ENCODE peak calls at places on chromosomes 1 and 21, in seven cellular contexts. C is HTR-8/SVneo; N is hippocampal formation; H is astrocyte of the spinal cord; S is Right ventricle myocardium superior; V is activated CD4-positive, CD25-positive, alpha-beta regulatory T cell; M is DMS153. P is an unnamed sample.

GRCh38 chr1:227131193-227131592 is 187.1 kb downstream of the CDC42BPA start:
- DNase-seq in N (no peak), S (no peak), C (peak), V (no peak), M (no peak), H (peak), P (peak)

GRCh38 chr1:10793129-10793651 is 3.3 kb downstream of the CASZ1 start:
- DNase-seq in V (no peak), C (no peak), H (peak), M (peak), N (no peak), S (no peak), P (no peak)

GRCh38 chr1:111602974-111603373 is 16.6 kb upstream of the RAP1A start:
- DNase-seq in H (no peak), N (no peak), S (no peak), M (no peak), C (no peak), V (no peak), P (peak)

GRCh38 chr1:146039844-146040194 is 18.3 kb upstream of the HJV start:
- DNase-seq in S (no peak), C (no peak), H (no peak), M (no peak), V (no peak), N (peak), P (peak)

GRCh38 chr21:34100789-34101188 is 27.4 kb downstream of the MRPS6 start:
- DNase-seq in N (no peak), H (no peak), S (no peak), M (no peak), C (no peak), V (no peak), P (no peak)

GRCh38 chr1:172669011-172669410 is 10.1 kb downstream of the FASLG start:
- DNase-seq in S (no peak), M (no peak), C (no peak), V (no peak), N (no peak), H (no peak), P (no peak)

GRCh38 chr1:224235819-224236493 is 52.9 kb downstream of the DEGS1 start:
- DNase-seq in S (no peak), H (no peak), M (no peak), N (no peak), C (no peak), V (no peak), P (no peak)

GRCh38 chr1:25565188-25565591 is 21.8 kb downstream of the LDLRAP1 start:
- DNase-seq in V (no peak), C (no peak), M (no peak), N (no peak), H (peak), S (no peak), P (no peak)

GRCh38 chr1:21216835-21217811 is 40.4 kb upstream of the EIF4G3 start:
- DNase-seq in N (no peak), S (no peak), M (no peak), C (peak), H (peak), V (peak), P (peak)

GRCh38 chr1:18354657-18355056 is 126.1 kb upstream of the KLHDC7A start:
- DNase-seq in S (no peak), H (no peak), N (no peak), V (no peak), M (peak), C (no peak), P (no peak)

GRCh38 chr1:3778590-3779264 is 6.2 kb downstream of the SMIM1 start:
- DNase-seq in C (no peak), H (no peak), N (no peak), V (no peak), S (no peak), M (no peak), P (no peak)

GRCh38 chr1:230345139-230345885 is 80.8 kb downstream of the PGBD5 start:
- DNase-seq in M (no peak), S (no peak), C (no peak), N (peak), H (no peak), V (no peak), P (no peak)

GRCh38 chr1:204846546-204846945 is 24.1 kb upstream of the NFASC start:
- DNase-seq in N (peak), S (no peak), C (no peak), V (no peak), H (no peak), M (peak), P (no peak)

GRCh38 chr1:19463204-19463803 is 22.0 kb downstream of the CAPZB start:
- DNase-seq in V (peak), H (no peak), S (no peak), C (no peak), N (no peak), M (no peak), P (no peak)

GRCh38 chr21:36642777-36643176 is 56.1 kb upstream of the SIM2 start:
- DNase-seq in C (no peak), S (no peak), H (no peak), V (no peak), N (no peak), M (no peak), P (no peak)

GRCh38 chr1:192544983-192545393 is 30.6 kb upstream of the RGS1 start:
- DNase-seq in H (peak), C (no peak), V (no peak), M (no peak), S (no peak), N (no peak), P (no peak)

GRCh38 chr1:30360281-30360680 is 363.1 kb downstream of the MATN1 start:
- DNase-seq in M (no peak), C (no peak), H (no peak), V (no peak), S (no peak), N (no peak), P (no peak)

GRCh38 chr1:2042830-2043773 is 7.1 kb upstream of the PRKCZ start:
- DNase-seq in N (peak), C (no peak), V (no peak), S (no peak), M (no peak), H (no peak), P (no peak)

GRCh38 chr1:220371324-220371723 is 99.1 kb upstream of the RAB3GAP2 start:
- DNase-seq in S (no peak), H (no peak), C (no peak), M (no peak), N (no peak), V (no peak), P (peak)

GRCh38 chr1:27152004-27152828 is 2.7 kb downstream of the SLC9A1 start:
- DNase-seq in M (no peak), S (peak), C (no peak), N (no peak), V (no peak), H (no peak), P (peak)

GRCh38 chr1:20142001-20142710 is 3.0 kb downstream of the PLA2G2F start:
- DNase-seq in C (no peak), V (no peak), S (no peak), N (no peak), H (no peak), M (no peak), P (no peak)

GRCh38 chr1:195745170-195746009 is 862.9 kb downstream of the KCNT2 start:
- DNase-seq in S (no peak), V (no peak), H (no peak), C (no peak), M (peak), N (no peak), P (no peak)

GRCh38 chr1:208223136-208223535 is 21.0 kb downstream of the PLXNA2 start:
- DNase-seq in M (no peak), H (no peak), S (no peak), N (no peak), C (no peak), V (no peak), P (no peak)

GRCh38 chr1:200699871-200700270 is 30.2 kb upstream of the DDX59 start:
- DNase-seq in S (no peak), C (peak), H (peak), M (no peak), N (no peak), V (no peak), P (no peak)

GRCh38 chr1:31570228-31570627 is 6.1 kb upstream of the TINAGL1 start:
- DNase-seq in H (no peak), M (no peak), N (no peak), S (no peak), V (no peak), C (no peak), P (no peak)

P was measured in cardiac muscle cell.